ENCODE peak calls at places on chromosomes 2 and 18, in five cellular contexts. Q is astrocyte of the spinal cord, Y is dorsolateral prefrontal cortex, O is stomach, R is tibial nerve. K is an unnamed sample.

GRCh38 chr2:201827621-201828020 is 21.3 kb downstream of the CDK15 start:
- DNase-seq in R (no peak), O (no peak), Q (peak; percentile 75), Y (no peak), K (no peak)

GRCh38 chr18:46411862-46412690 is 244.9 kb downstream of the LOXHD1 start:
- DNase-seq in O (no peak), Y (peak; percentile 15), Q (peak; percentile 44), R (no peak), K (peak; percentile 85)

GRCh38 chr18:12281861-12282260 is 26.2 kb upstream of the TUBB6 start:
- DNase-seq in Y (no peak), R (no peak), Q (no peak), O (no peak), K (no peak)

GRCh38 chr18:75408554-75409506 is 18.7 kb downstream of the SMIM21 start:
- DNase-seq in O (no peak), Y (no peak), Q (peak; percentile 98), R (no peak), K (peak; percentile 91)

GRCh38 chr2:59182249-59182648 is 941.1 kb upstream of the FANCL start:
- DNase-seq in Q (peak; percentile 73), O (no peak), Y (no peak), R (no peak), K (peak; percentile 68)

GRCh38 chr2:105876191-105876590 is 131.5 kb downstream of the NCK2 start:
- DNase-seq in O (no peak), R (no peak), Y (no peak), Q (no peak), K (no peak)

GRCh38 chr2:128661289-128661688 is 342.6 kb upstream of the HS6ST1 start:
- DNase-seq in R (no peak), O (peak; percentile 8), Y (no peak), Q (no peak), K (no peak)

GRCh38 chr2:168518555-168519066 is 62.5 kb downstream of the CERS6 start:
- DNase-seq in O (no peak), R (no peak), Y (no peak), Q (no peak), K (peak; percentile 56)

GRCh38 chr2:138298900-138299299 is 202.7 kb upstream of the SPOPL start:
- DNase-seq in O (no peak), Y (no peak), Q (no peak), R (no peak), K (no peak)

GRCh38 chr18:31041346-31042067 is 1.0 kb downstream of the DSC3 start:
- DNase-seq in O (no peak), Q (peak; percentile 31), R (no peak), Y (no peak), K (no peak)

GRCh38 chr18:62458346-62458745 is 64.5 kb upstream of the ZCCHC2 start:
- DNase-seq in Y (no peak), R (no peak), Q (no peak), O (no peak), K (no peak)

DNA sequence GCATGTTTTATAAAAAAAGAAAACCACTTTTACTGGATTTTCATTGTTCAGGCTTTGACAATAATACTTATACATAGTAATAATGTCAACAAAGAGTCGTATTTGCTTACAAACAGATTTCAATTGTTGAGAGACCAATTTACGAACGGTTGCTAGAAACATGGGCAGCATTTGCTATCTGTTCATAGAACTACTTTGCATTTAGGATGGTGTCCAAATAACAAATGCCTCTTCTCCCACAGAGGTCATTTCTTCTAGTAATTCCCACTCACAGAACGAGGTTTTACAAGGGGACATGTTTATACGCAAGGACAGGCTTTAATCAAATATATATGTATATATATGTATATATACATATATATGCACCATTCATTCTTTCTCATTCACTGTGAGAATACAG is 153.6 kb downstream of the RAPGEF4 start:
- DNase-seq in O (no peak), R (no peak), Y (no peak), Q (no peak), K (no peak)
- H3K4me3 ChIP-seq in O (no peak overlapping the region), R (no peak overlapping the region), Y (no peak overlapping the region), Q (no peak overlapping the region), K (no peak overlapping the region)

GRCh38 chr2:45191096-45191863 is 182.0 kb upstream of the SIX2 start:
- DNase-seq in O (no peak), Q (no peak), R (no peak), Y (no peak), K (no peak)

GRCh38 chr2:45192481-45192880 is 183.2 kb upstream of the SIX2 start:
- DNase-seq in R (no peak), Q (no peak), O (no peak), Y (no peak), K (no peak)

GRCh38 chr2:45192991-45193390 is 183.7 kb upstream of the SIX2 start:
- DNase-seq in O (no peak), Q (no peak), Y (no peak), R (no peak), K (no peak)

GRCh38 chr2:45191972-45192371 is 182.7 kb upstream of the SIX2 start:
- DNase-seq in O (no peak), Y (no peak), R (peak; percentile 40), Q (no peak), K (peak; percentile 54)

DNA sequence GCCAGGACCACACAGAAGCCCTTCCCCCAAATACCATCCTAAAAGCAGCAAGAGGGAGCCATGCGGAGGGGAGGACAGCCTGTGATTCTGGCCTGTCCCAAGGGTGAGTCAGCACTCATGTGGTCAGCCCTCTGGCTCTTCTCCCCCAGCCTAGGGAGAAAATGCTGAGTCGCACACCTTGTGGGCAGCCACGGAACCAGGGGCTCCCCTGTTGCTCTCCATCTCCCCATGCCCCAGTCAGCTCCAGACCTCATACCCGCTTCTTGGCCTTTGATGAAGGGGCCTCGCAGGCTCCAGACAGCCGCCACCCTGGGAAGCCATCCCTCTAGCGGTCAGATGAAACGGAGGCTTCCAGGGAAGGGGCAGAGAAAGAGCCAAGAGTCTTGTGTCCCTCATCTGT is 181.2 kb upstream of the SIX2 start:
- DNase-seq in R (no peak), Q (peak; percentile 60), Y (no peak), O (no peak), K (peak; percentile 60)
- TF ChIP-seq CTCF in R (no peak), Q (no peak), Y (no peak), O (no peak), K (no peak)

GRCh38 chr2:208268553-208268952 is 2.5 kb downstream of the PIKFYVE start:
- DNase-seq in Q (no peak), Y (no peak), O (no peak), R (no peak), K (no peak)
- H3K4me3 ChIP-seq in Q (no peak overlapping the region), Y (no peak overlapping the region), O (no peak overlapping the region), R (no peak overlapping the region), K (no peak overlapping the region)

DNA sequence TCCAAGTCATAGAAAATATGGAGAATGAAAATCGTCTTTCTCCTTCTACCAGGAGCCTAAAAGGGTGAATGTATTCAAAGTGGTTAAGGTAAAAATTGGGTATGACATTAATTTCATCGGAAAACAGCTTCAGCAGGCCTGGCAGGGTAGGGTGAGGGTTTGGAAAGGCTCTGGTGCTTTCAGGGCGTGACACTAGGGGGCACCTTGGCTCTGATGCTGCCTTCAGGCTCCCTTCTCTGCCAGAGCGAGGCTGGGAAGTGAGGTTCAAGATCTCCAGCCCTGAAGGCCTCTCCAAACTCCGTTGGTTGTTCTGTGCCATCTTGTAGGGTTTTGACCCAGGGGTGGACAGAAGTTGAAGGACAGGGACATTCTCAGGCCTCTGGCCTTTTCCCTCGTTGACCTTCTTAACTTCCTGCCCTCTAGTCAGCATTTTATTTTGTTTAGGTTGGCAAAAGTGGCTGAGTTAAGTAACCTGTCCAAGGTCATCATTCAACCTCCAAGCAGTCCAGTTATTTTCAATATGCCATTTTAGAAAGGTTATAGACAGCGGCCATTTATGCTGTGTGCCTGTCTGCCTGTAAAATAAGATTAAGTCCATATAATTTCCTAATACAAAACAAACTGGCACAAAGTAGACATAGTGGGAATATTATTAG is 40.3 kb downstream of the EML6 start:
- DNase-seq in R (no peak), Y (no peak), O (no peak), Q (no peak), K (no peak)
- TF ChIP-seq CTCF in R (no peak), Y (peak; percentile 39), O (no peak), Q (peak; percentile 19), K (peak; percentile 27)

DNA sequence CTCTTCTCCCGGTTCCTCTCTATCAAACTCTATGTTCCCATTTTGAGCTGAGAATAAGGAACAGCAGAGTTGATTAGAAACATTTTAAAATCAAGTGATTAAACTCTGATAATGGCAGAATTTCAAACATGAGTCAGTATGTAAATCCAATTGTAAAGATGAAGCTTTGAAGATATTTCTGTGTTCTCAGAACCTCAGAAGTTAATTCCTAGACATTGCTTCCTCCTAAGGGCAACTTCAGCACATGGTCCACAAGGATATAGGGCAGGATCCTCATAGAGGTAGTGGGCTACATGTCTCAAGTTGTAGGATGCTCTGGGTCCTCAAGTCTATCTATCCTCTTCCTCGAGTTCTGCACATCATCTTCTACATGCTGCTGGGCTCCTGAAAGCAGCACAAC is 46.3 kb downstream of the QPCT start:
- DNase-seq in O (no peak), R (no peak), Y (no peak), Q (no peak), K (no peak)
- H3K4me3 ChIP-seq in O (no peak overlapping the region), R (no peak overlapping the region), Y (no peak overlapping the region), Q (no peak overlapping the region), K (no peak overlapping the region)

DNA sequence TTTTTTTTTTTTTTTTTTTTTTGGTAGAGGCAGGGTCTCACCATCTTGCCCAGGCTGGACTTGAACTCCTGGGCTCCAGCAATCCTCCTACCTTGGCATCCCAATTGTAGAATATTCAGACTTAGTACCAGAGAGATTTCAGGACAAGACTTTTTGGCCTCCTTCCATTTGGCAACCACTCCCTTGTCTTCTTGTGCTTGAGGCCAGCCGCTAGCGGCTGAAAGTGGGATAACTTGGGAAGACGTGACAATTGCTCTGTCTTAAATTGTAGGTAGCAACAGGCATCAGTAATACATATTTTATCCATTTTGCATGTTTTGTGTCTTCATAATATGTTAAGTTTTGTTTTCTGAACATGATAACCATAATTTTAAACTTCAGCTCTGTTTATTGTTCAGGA is 53.3 kb upstream of the TTN start:
- DNase-seq in O (no peak), Y (no peak), Q (no peak), R (peak; percentile 25), K (peak; percentile 68)
- TF ChIP-seq CTCF in O (no peak), Y (no peak), Q (no peak), R (peak; percentile 18), K (peak; percentile 58)

GRCh38 chr2:222288590-222289279 is 10.1 kb downstream of the PAX3 start:
- DNase-seq in Q (no peak), O (no peak), R (no peak), Y (no peak), K (no peak)
- H3K4me3 ChIP-seq in Q (peak overlapping the region; percentile 8), O (no peak overlapping the region), R (no peak overlapping the region), Y (no peak overlapping the region), K (no peak overlapping the region)

K was measured in choroid plexus epithelial cell.